ENCODE peak calls at places on chromosomes 13 and 19, in four cellular contexts. P, X, G and Q are unnamed samples. For H3K27me3, the result is how much of the 10 kb centered on the place peaks cover.

GRCh38 chr13:63731896-63732295 is 2316.2 kb upstream of the PCDH20 start:
- DNase-seq in P (no peak), X (no peak), G (no peak), Q (no peak)

GRCh38 chr19:677601-678380 is 1.6 kb downstream of the FSTL3 start:
- DNase-seq in P (no peak), X (peak), G (no peak), Q (no peak)

GRCh38 chr13:40350283-40350992 is 316.0 kb downstream of the FOXO1 start:
- DNase-seq in P (no peak), X (peak), G (no peak), Q (no peak)

GRCh38 chr19:33488826-33489225 is 32.8 kb downstream of the PEPD start:
- DNase-seq in P (no peak), X (no peak), G (no peak), Q (no peak)

GRCh38 chr19:8005534-8006256 is at the start of gene ELAVL1:
- DNase-seq in P (peak), X (peak), G (peak), Q (peak)

GRCh38 chr19:9018163-9018875 is 8.1 kb upstream of the MUC16 start:
- DNase-seq in P (no peak), X (no peak), G (no peak), Q (no peak)

GRCh38 chr19:48874309-48875135 is 2.3 kb downstream of the PPP1R15A start:
- DNase-seq in P (peak), X (peak), G (peak), Q (no peak)

GRCh38 chr19:44686896-44687295 is 12.1 kb upstream of the CEACAM16 start:
- DNase-seq in P (no peak), X (no peak), G (no peak), Q (no peak)

GRCh38 chr19:50384685-50385535 is 763 bp downstream of the POLD1 start:
- DNase-seq in P (no peak), X (no peak), G (no peak), Q (no peak)

GRCh38 chr19:3578390-3578789 is 5.6 kb downstream of the HMG20B start:
- DNase-seq in P (no peak), X (no peak), G (no peak), Q (no peak)

GRCh38 chr19:45958763-45959516 is 14.7 kb downstream of the NOVA2 start:
- DNase-seq in P (no peak), X (no peak), G (no peak), Q (peak)

GRCh38 chr13:34762312-34762711 is 179.8 kb upstream of the NBEA start:
- DNase-seq in P (no peak), X (no peak), G (no peak), Q (no peak)

GRCh38 chr19:52993342-52994178 is 20.2 kb upstream of the ERVV-1 start:
- DNase-seq in P (peak), X (peak), G (peak), Q (peak)

GRCh38 chr19:19742773-19743172 is 9.9 kb upstream of the ZNF14 start:
- DNase-seq in P (no peak), X (no peak), G (no peak), Q (no peak)

GRCh38 chr19:488505-489417 is 7.5 kb upstream of the MADCAM1 start:
- DNase-seq in P (peak), X (peak), G (peak), Q (peak)

GRCh38 chr19:40747536-40747935 is 2.7 kb downstream of the ACTMAP start:
- DNase-seq in P (no peak), X (no peak), G (no peak), Q (no peak)

GRCh38 chr13:35894636-35895035 is 236.5 kb downstream of the DCLK1 start:
- DNase-seq in P (no peak), X (no peak), G (no peak), Q (no peak)

GRCh38 chr13:94758571-94758970 is 46.2 kb upstream of the SOX21 start:
- DNase-seq in P (no peak), X (no peak), G (no peak), Q (no peak)

GRCh38 chr19:31432411-31432810 is 83.2 kb upstream of the TSHZ3 start:
- DNase-seq in P (no peak), X (no peak), G (no peak), Q (no peak)

GRCh38 chr13:45817833-45818232 is 33.7 kb downstream of the SIAH3 start:
- DNase-seq in P (no peak), X (no peak), G (no peak), Q (no peak)

GRCh38 chr19:54574051-54574450 is 461 bp downstream of the LILRA2 start:
- DNase-seq in P (no peak), X (no peak), G (no peak), Q (no peak)

GRCh38 chr19:10679743-10680142 is 21.5 kb upstream of the QTRT1 start:
- DNase-seq in P (no peak), X (no peak), G (no peak), Q (no peak)

GRCh38 chr19:51821921-51822716 is 27.2 kb downstream of the FPR3 start:
- DNase-seq in P (no peak), X (no peak), G (no peak), Q (no peak)

GRCh38 chr19:40279120-40279551 is 6.0 kb downstream of the AKT2 start:
- DNase-seq in P (peak), X (peak), G (no peak), Q (no peak)

GRCh38 chr19:57887195-57887941 is 1.5 kb downstream of the ZNF814 start:
- DNase-seq in P (peak), X (no peak), G (no peak), Q (peak)

GRCh38 chr13:95497307-95497943 is 55.1 kb upstream of the CLDN10 start:
- DNase-seq in P (no peak), X (no peak), G (no peak), Q (no peak)

GRCh38 chr19:39113199-39113598 is 12.4 kb upstream of the PAK4 start:
- DNase-seq in P (no peak), X (no peak), G (no peak), Q (no peak)

GRCh38 chr19:30781519-30781918 is 409.3 kb downstream of the ZNF536 start:
- DNase-seq in P (no peak), X (peak), G (no peak), Q (no peak)

GRCh38 chr19:19171821-19172532 is 1.9 kb upstream of the MEF2B start:
- DNase-seq in P (no peak), X (peak), G (no peak), Q (no peak)

GRCh38 chr13:23159205-23159586 is 21.6 kb upstream of the SGCG start:
- DNase-seq in P (no peak), X (peak), G (no peak), Q (peak)

GRCh38 chr13:23160241-23161175 is 20.3 kb upstream of the SGCG start:
- DNase-seq in P (no peak), X (no peak), G (no peak), Q (no peak)

GRCh38 chr13:23161176-23161825 is 19.5 kb upstream of the SGCG start:
- DNase-seq in P (no peak), X (no peak), G (no peak), Q (no peak)

GRCh38 chr13:23159587-23160240 is 21.1 kb upstream of the SGCG start:
- DNase-seq in P (no peak), X (no peak), G (no peak), Q (no peak)
- TF ChIP-seq CTCF in P (no peak), X (no peak), G (no peak), Q (no peak)

GRCh38 chr13:30907167-30907761 is 1.2 kb downstream of the MEDAG start:
- DNase-seq in P (no peak), X (no peak), G (no peak), Q (no peak)
- H3K27me3 ChIP-seq in P (half or more), X (under half), G (half or more), Q (under half)

DNA sequence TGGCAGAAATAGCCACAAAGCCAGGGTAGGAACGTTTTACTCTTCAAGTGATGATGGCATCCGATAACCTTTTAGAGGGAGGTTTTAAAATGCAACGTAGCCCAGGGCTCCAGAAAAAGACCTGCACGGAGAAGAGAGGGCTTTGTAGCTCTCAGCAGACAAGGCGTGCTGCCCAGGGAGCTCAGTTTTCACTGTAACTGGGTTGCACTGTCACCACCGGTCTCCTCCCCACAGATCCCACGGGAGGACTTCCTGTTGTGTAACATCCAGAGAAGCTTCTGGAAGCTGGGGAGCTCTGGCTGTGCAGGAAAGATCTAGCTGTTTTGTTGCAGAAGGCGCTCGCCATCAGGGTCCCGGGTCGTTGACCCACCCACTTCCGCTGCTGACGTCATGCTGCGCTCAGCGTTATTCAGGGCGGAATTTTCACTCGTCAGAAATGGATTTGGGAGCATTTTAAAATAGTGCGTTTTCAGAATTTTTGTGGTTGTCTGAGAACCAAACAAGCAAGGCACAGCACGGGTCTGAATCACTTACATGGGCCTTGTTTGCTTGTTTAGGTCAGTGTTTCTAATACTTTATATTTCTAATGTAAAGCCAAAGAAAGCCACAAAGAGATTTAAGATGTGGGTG is 50.8 kb downstream of the ATP11A start:
- DNase-seq in P (peak), X (peak), G (no peak), Q (no peak)
- H3K27ac ChIP-seq in P (peak), X (peak), G (no peak), Q (no peak)

GRCh38 chr13:43132228-43132627 is 108.8 kb downstream of the DNAJC15 start:
- DNase-seq in P (peak), X (no peak), G (no peak), Q (peak)
- TF ChIP-seq CTCF in P (no peak), X (peak), G (peak), Q (peak)

GRCh38 chr13:97436845-97437244 is 2.9 kb downstream of the RAP2A start:
- DNase-seq in P (no peak), X (no peak), G (no peak), Q (no peak)

GRCh38 chr13:97435794-97436193 is 1.8 kb downstream of the RAP2A start:
- DNase-seq in P (no peak), X (no peak), G (no peak), Q (no peak)

GRCh38 chr13:97434417-97435296 is 688 bp downstream of the RAP2A start:
- DNase-seq in P (peak), X (peak), G (peak), Q (peak)

GRCh38 chr13:97433727-97434416 is at the start of gene RAP2A:
- DNase-seq in P (peak), X (peak), G (peak), Q (peak)

GRCh38 chr13:97435297-97435682 is 1.3 kb downstream of the RAP2A start:
- DNase-seq in P (no peak), X (no peak), G (no peak), Q (no peak)
- H3K27me3 ChIP-seq in P (under half), X (under half), G (under half), Q (under half)

DNA sequence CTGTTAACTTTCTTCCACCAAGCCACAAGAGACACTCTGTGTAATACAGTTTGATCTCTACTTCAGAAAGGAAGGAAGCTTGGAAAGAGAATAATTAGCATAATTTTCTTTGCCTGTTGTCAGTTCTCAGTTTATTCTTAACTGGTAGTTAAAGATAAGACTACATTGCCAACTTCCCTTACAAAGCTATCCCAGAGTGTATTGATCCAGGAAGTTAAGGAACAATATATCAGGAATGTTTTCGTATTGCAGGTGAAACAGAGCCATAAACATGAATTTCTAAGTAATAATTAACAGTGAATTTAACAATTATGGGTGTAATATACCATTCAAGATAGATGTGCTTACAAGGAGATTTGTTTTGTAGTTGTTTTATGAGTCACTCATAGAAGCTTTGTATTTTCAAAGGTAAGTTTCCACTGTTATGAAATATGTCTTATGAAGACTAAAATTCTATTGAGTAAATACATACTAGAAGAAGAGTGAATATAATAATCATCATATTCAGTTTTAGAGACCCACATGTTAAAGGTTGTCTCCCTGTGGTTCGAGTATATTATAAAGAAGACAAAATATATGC is 88.4 kb upstream of the KLF5 start:
- DNase-seq in P (no peak), X (no peak), G (no peak), Q (no peak)
- H3K27ac ChIP-seq in P (peak), X (no peak), G (no peak), Q (no peak)

DNA sequence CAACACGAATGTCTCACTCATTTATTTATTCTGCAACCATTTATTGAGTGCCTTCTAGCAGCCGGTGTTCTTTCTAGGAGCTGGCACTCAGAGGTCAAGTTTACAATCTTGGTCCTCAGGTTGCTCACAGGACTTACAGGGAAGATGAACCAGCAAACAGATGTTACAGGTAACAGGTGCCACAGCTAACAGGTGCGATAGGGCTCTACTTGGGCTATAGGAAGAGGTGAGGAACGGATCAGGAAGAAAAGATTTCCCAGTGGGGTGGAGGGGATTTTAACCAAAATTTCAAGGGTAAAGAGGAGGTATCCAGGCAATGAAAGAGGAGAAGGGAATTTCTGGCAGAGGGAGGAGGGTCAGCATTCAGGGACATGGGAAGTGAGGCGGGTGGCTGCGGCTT is 87.3 kb upstream of the FARP1 start:
- DNase-seq in P (no peak), X (no peak), G (no peak), Q (no peak)
- TF ChIP-seq CTCF in P (no peak), X (no peak), G (no peak), Q (no peak)

GRCh38 chr13:27958928-27959539 is 10.1 kb downstream of the CDX2 start:
- DNase-seq in P (no peak), X (no peak), G (no peak), Q (no peak)
- H3K27me3 ChIP-seq in P (half or more), X (under half), G (half or more), Q (half or more)